ENCODE peak calls at places on chromosome 7, in seven cellular contexts. N, X, P, V, E, G and F are unnamed samples.

GRCh38 chr7:128166603-128167315 is 74.3 kb upstream of the LEP start:
- DNase-seq in E (peak), V (no peak), X (no peak), N (peak), G (peak), P (no peak), F (no peak)

GRCh38 chr7:44408596-44408995 is 81.9 kb downstream of the NUDCD3 start:
- DNase-seq in E (peak), P (no peak), G (no peak), X (no peak), N (peak), V (no peak), F (no peak)

GRCh38 chr7:149293338-149293737 is 31.3 kb downstream of the ZNF783 start:
- DNase-seq in V (no peak), N (no peak), X (no peak), G (no peak), P (no peak), E (peak), F (no peak)

GRCh38 chr7:157253850-157254249 is 83.0 kb upstream of the DNAJB6 start:
- DNase-seq in G (peak), N (no peak), E (no peak), V (no peak), X (no peak), P (peak), F (no peak)

GRCh38 chr7:37354661-37355131 is 94.0 kb downstream of the ELMO1 start:
- DNase-seq in G (peak), X (no peak), E (no peak), N (peak), V (peak), P (no peak), F (no peak)

GRCh38 chr7:24825315-24825917 is 68.2 kb upstream of the GSDME start:
- DNase-seq in N (no peak), V (no peak), P (no peak), X (no peak), G (no peak), E (no peak), F (no peak)

GRCh38 chr7:159104188-159105030 is 40.3 kb downstream of the VIPR2 start:
- DNase-seq in N (no peak), X (peak), G (no peak), E (peak), V (no peak), P (no peak), F (no peak)

GRCh38 chr7:117808273-117808868 is 64.9 kb downstream of the CTTNBP2 start:
- DNase-seq in V (peak), G (no peak), E (no peak), N (peak), P (peak), X (no peak), F (no peak)

GRCh38 chr7:46178685-46179084 is 257.6 kb upstream of the IGFBP3 start:
- DNase-seq in V (peak), P (no peak), E (no peak), N (peak), X (no peak), G (no peak), F (no peak)

GRCh38 chr7:45967591-45968157 is 46.6 kb upstream of the IGFBP3 start:
- DNase-seq in G (no peak), N (no peak), V (no peak), X (no peak), E (peak), P (no peak), F (no peak)

GRCh38 chr7:27176962-27177794 is 3.1 kb upstream of the HOXA10 start:
- DNase-seq in V (no peak), G (peak), N (no peak), E (peak), X (peak), P (no peak), F (no peak)

GRCh38 chr7:15937571-15937970 is 251.1 kb upstream of the MEOX2 start:
- DNase-seq in X (no peak), V (peak), P (no peak), G (no peak), E (no peak), N (no peak), F (no peak)

GRCh38 chr7:64046041-64046389 is 781 bp downstream of the ZNF727 start:
- DNase-seq in X (no peak), G (no peak), E (no peak), N (no peak), P (no peak), V (no peak), F (no peak)

DNA sequence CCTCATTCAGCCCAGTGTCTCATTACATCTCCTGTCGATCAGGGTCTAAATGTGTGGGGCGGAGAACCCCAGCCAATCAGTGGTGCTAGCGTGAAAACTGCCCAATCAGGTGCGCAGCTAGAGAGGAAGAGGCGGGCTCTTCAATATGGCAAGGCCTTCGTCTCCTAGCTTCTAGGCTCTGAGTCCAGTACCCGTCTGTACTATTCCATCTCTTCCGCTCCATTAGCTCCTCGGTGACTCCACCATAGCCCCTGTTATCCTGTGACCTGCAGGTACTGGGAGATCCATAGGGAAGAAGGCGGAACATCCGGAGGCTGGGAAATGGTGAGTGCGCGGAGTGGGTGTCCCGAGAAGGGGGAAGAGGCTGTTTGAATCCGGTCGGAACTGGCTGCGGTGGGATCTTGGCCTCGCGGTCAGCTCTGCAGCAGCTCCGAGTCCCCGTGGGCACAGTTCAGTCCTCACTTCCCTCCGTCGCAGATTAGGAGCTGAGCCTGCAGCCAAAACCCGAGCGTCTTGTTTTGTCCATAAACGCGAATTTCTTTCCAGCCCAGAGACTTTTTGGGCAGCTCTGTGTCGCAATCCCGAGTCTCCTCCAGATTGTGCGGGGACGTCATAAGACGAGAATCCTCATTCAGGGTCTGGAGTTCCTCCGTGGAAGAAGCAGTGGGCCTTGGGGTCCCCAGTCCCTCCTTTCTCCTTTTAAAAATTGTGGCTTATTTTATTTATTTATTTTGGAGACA is at the start of gene ZNF727:
- DNase-seq in N (no peak), G (peak), P (peak), X (no peak), V (no peak), E (no peak), F (no peak)
- H3K4me3 ChIP-seq in N (no peak), G (peak), P (peak), X (no peak), V (no peak), E (no peak), F (no peak)

DNA sequence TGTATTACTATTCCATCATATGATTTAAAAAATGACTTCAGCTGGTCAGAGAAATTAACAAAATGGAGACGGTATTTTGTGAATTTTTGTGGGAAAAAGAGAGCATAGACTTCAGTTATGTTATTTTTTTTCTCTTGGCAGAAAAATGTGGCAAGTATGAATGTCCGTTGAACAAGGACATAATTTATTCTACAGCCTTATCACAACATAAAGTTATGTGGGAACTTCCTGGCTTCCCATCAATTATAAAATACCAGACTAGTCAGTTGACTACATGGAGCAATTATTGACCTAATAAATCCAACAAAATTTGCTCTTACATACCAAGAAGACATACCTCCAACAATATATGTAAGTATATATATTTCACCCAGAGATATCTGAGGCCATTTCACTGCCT is 88.6 kb upstream of the PPP1R3A start:
- DNase-seq in P (no peak), G (no peak), E (no peak), V (no peak), X (no peak), N (no peak), F (no peak)
- H3K4me3 ChIP-seq in P (no peak), G (no peak), E (no peak), V (no peak), X (no peak), N (no peak), F (no peak)

DNA sequence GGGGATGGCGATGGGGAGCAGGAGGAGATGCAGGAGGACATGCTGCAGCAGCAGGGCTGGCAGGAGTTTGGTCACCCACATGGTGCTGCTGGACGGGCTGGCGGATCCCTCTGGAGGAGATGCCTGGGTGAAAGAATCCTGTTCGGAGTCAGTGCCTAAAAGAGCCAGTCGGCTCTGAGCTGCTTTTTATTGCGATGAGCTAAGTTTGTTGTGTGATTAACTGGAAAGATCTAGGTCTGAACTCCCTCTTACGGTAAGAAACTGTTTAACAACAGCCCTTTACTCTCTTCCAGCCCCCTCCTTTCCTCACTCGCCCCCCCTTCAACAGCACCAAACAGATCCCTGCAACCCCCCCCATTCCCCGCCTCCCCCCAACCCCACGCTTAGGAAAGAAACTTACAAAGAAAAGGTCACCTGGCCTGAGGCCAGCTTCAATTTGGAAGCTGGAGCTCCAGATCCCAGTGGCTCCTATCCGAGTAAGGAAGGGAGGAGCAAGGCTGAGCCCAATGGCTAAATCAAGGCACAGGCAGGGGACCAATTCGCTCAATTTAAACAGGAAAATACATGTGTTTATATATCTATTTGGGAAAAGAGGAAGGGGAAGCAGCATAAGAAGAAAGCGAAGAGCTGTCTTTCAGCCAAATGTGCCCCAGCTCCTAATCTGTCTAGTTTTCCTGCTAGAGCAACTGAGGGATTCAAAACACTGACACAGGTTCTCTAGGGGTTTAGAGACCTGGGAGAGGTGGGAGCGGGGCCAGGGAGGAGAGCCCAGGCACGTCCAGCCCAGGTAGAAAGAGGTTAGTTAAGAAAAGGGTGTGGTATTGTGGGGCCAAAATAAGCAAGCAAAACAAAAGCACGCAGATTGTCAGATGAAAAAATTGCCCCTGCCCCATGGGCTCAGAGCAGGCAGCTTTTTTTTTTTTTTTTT is at the start of gene HGF:
- DNase-seq in N (peak), G (peak), X (no peak), E (peak), V (peak), P (peak), F (no peak)
- H3K4me3 ChIP-seq in N (peak), G (peak), X (no peak), E (no peak), V (peak), P (peak), F (no peak)

GRCh38 chr7:54546081-54546985 is 4.2 kb downstream of the VSTM2A start:
- DNase-seq in E (peak), V (no peak), X (no peak), N (no peak), P (no peak), G (no peak), F (no peak)
- H3K4me3 ChIP-seq in E (peak), V (no peak), X (no peak), N (no peak), P (peak), G (no peak), F (peak)